ENCODE peak calls at places on chromosomes 3 and 15, in six cellular contexts. Y, I, T, G, N and M are unnamed samples.

GRCh38 chr15:59249816-59250215 is 43.2 kb downstream of the LDHAL6B start:
- DNase-seq in I (no peak), Y (no peak), T (no peak), G (no peak), N (no peak), M (no peak)

GRCh38 chr3:193831495-193832455 is 238.8 kb downstream of the OPA1 start:
- DNase-seq in I (peak), G (no peak), T (no peak), N (no peak), Y (peak), M (peak)

GRCh38 chr15:80659375-80659774 is 35.7 kb upstream of the ABHD17C start:
- DNase-seq in T (no peak), N (no peak), Y (no peak), G (no peak), I (no peak), M (no peak)

GRCh38 chr3:107928084-107928445 is 162.8 kb downstream of the CD47 start:
- DNase-seq in I (no peak), N (no peak), G (peak), Y (no peak), T (no peak), M (no peak)

GRCh38 chr15:86623236-86623635 is 543.6 kb downstream of the AGBL1 start:
- DNase-seq in I (no peak), G (no peak), T (no peak), N (no peak), Y (no peak), M (no peak)

GRCh38 chr3:70550723-70551319 is 238.4 kb upstream of the MDFIC2 start:
- DNase-seq in T (peak), I (peak), N (peak), G (peak), Y (peak), M (peak)

GRCh38 chr15:69474291-69474690 is 21.7 kb downstream of the RPLP1 start:
- DNase-seq in T (no peak), N (no peak), I (no peak), Y (peak), G (no peak), M (no peak)

GRCh38 chr3:10251006-10251405 is 2.7 kb downstream of the TATDN2 start:
- DNase-seq in Y (no peak), N (no peak), T (peak), G (no peak), I (no peak), M (no peak)

GRCh38 chr3:175956964-175957363 is 1097.8 kb downstream of the NAALADL2 start:
- DNase-seq in N (no peak), I (peak), G (peak), T (no peak), Y (no peak), M (no peak)

GRCh38 chr3:48599077-48599501 is 4.0 kb upstream of the COL7A1 start:
- DNase-seq in N (peak), G (no peak), Y (no peak), I (no peak), T (no peak), M (no peak)

GRCh38 chr3:160150066-160150465 is 75.2 kb upstream of the C3orf80 start:
- DNase-seq in N (no peak), Y (no peak), I (no peak), G (no peak), T (no peak), M (no peak)

GRCh38 chr3:14265246-14265962 is 86.8 kb downstream of the LSM3 start:
- DNase-seq in T (peak), N (no peak), Y (no peak), I (no peak), G (no peak), M (no peak)

GRCh38 chr15:71397377-71397776 is 282.1 kb downstream of the THSD4 start:
- DNase-seq in N (no peak), I (no peak), T (no peak), G (no peak), Y (no peak), M (no peak)

GRCh38 chr3:168894204-168894603 is 769.3 kb downstream of the MECOM start:
- DNase-seq in T (no peak), Y (no peak), N (no peak), I (no peak), G (no peak), M (no peak)

GRCh38 chr3:151806838-151807237 is 7.1 kb upstream of the AADAC start:
- DNase-seq in I (no peak), Y (no peak), G (no peak), T (no peak), N (no peak), M (no peak)

GRCh38 chr3:106342386-106342785 is 473.6 kb upstream of the CBLB start:
- DNase-seq in G (no peak), N (no peak), Y (no peak), I (no peak), T (no peak), M (no peak)

GRCh38 chr3:46977811-46978195 is 1.3 kb upstream of the CCDC12 start:
- DNase-seq in Y (no peak), T (peak), N (no peak), G (no peak), I (no peak), M (no peak)

GRCh38 chr3:49671291-49672288 is 2.6 kb upstream of the APEH start:
- DNase-seq in G (peak), N (no peak), T (peak), Y (peak), I (peak), M (no peak)

GRCh38 chr3:71987828-71988227 is 202.9 kb upstream of the PROK2 start:
- DNase-seq in T (no peak), Y (no peak), I (no peak), N (no peak), G (no peak), M (no peak)

GRCh38 chr3:163364717-163365116 is 1713.6 kb downstream of the SI start:
- DNase-seq in N (no peak), I (no peak), T (no peak), G (no peak), Y (no peak), M (no peak)

GRCh38 chr15:75193272-75193671 is 8.4 kb upstream of the C15orf39 start:
- DNase-seq in N (peak), I (no peak), G (no peak), T (no peak), Y (peak), M (no peak)

GRCh38 chr15:38187646-38188313 is 64.9 kb upstream of the SPRED1 start:
- DNase-seq in Y (no peak), N (no peak), T (no peak), I (no peak), G (no peak), M (no peak)

GRCh38 chr3:176376531-176376930 is 820.8 kb downstream of the TBL1XR1 start:
- DNase-seq in G (no peak), I (no peak), N (no peak), T (no peak), Y (no peak), M (no peak)

GRCh38 chr3:32630266-32630665 is 54.7 kb upstream of the CNOT10 start:
- DNase-seq in T (no peak), G (no peak), Y (no peak), I (no peak), N (no peak), M (no peak)

GRCh38 chr3:31288641-31289100 is 244.1 kb upstream of the STT3B start:
- DNase-seq in I (no peak), T (no peak), N (peak), Y (peak), G (peak), M (no peak)

GRCh38 chr3:13497386-13497785 is 17.3 kb downstream of the HDAC11 start:
- DNase-seq in N (no peak), T (peak), G (no peak), Y (no peak), I (no peak), M (no peak)

GRCh38 chr3:109553573-109554371 is 216.4 kb upstream of the DPPA4 start:
- DNase-seq in I (no peak), T (no peak), G (peak), N (no peak), Y (no peak), M (no peak)

GRCh38 chr3:49513494-49514179 is 40.6 kb upstream of the BSN start:
- DNase-seq in Y (no peak), G (no peak), I (no peak), N (no peak), T (no peak), M (no peak)

GRCh38 chr15:82710208-82710555 is 507 bp upstream of the AP3B2 start:
- DNase-seq in T (no peak), Y (no peak), I (no peak), G (peak), N (no peak), M (no peak)
- H3K4me3 ChIP-seq in T (peak), Y (peak), I (no peak), G (peak), N (peak), M (peak)

GRCh38 chr3:117016359-117016758 is 306.8 kb downstream of the TUSC7 start:
- DNase-seq in T (no peak), I (no peak), N (no peak), Y (peak), G (peak), M (no peak)

GRCh38 chr3:117017135-117017990 is 307.8 kb downstream of the TUSC7 start:
- DNase-seq in T (no peak), N (no peak), Y (no peak), G (no peak), I (no peak), M (no peak)

GRCh38 chr3:117018622-117019021 is 309.0 kb downstream of the TUSC7 start:
- DNase-seq in N (no peak), I (no peak), T (no peak), G (no peak), Y (no peak), M (no peak)

DNA sequence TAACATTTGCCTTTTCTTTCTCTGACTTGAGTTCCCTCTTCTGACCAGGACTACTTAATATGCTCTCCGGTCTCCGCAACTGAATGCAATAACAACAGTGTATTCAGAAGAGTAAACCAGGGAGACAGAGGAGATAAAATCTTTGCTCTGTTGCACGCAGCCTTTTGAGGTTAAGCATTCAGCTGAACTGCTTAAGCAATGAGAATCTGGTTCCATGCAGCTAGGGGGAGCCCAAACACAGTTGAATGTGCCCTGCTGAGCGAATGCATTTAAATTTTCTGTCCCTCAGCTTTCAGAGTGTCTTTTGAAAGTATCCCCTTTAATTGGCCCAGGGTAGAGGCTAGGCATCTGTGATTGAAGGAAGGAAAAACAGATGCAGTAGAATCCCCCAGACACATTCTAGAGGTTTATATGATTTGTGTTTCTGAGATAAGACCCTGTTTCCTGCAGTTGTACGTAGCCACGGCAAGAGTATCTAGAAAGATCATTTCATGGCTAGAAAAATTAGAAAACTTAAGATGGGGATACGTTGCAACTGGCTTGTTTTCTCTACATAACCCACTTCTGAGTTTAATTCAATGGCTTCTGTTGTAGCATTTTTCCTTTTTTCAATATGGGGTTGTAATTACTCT is 309.6 kb downstream of the TUSC7 start:
- DNase-seq in G (peak), I (peak), T (no peak), Y (peak), N (no peak), M (no peak)
- TF ChIP-seq CTCF in G (peak), I (peak), T (peak), Y (peak), N (peak), M (peak)

DNA sequence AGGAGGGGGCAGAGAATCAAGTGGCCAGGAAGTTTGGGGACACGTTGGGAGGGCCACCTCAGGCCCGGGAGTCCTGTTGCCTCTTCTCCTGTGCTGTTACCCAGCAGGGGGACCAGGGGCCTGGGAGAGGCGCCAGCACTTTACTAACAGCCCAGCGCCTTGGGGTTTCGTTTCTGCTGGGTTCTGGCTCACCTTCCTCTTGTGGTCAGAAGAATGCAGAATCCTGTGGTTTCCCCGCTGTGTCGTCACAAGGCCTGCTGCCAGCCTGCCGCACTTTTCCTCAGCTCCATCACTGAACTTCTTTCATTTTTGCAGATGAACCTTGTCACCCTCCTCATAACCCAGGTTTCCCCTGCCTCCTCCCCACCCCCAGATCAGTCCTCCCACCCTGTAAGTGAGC is 67.7 kb downstream of the SLC30A4 start:
- DNase-seq in G (no peak), N (peak), Y (no peak), T (peak), I (peak), M (peak)
- H3K4me3 ChIP-seq in G (no peak), N (no peak), Y (no peak), T (no peak), I (no peak), M (no peak)

GRCh38 chr3:98359250-98359649 is 5.6 kb downstream of the OR5K4 start:
- DNase-seq in Y (no peak), I (no peak), G (no peak), T (no peak), N (no peak), M (no peak)

GRCh38 chr3:98361289-98361688 is 7.6 kb downstream of the OR5K4 start:
- DNase-seq in I (no peak), Y (no peak), N (no peak), T (no peak), G (no peak), M (peak)

GRCh38 chr3:98360681-98361080 is 7.0 kb downstream of the OR5K4 start:
- DNase-seq in G (no peak), Y (no peak), N (no peak), I (no peak), T (no peak), M (no peak)

DNA sequence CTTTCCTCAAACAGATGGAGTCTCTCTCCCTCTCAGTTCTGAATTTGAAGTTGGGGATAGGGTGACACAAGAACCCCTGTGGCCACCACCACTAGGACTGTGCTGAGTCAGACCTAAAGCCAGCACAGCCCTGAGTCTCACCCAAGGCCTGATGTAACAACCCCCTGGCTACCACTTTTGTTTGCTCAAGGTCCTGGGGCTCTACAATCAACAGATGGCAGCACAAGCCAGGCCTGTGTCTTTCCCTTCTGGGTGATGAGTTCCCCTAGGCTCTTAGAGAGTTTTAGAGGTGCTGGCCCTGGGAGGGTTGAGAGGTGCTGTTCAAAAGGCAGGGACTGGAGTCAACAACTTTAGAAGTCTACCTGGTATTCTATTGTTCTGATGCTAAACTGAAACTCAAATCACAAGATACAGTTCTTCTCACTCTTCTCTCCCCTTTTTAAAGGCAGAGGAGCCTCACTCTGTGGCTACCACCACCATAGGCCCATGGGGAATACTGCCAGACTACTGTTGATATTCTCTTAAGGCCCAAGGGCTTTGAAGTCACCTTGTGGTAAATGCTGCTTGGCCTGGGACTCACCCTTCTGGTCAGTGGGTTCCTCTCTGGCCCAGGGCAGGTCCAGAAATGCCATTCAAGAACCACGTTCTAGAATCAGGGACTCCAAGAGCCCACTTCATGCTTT is 6.5 kb downstream of the OR5K4 start:
- DNase-seq in G (peak), N (no peak), Y (peak), T (no peak), I (peak), M (peak)
- TF ChIP-seq CTCF in G (peak), N (no peak), Y (peak), T (no peak), I (peak), M (peak)

DNA sequence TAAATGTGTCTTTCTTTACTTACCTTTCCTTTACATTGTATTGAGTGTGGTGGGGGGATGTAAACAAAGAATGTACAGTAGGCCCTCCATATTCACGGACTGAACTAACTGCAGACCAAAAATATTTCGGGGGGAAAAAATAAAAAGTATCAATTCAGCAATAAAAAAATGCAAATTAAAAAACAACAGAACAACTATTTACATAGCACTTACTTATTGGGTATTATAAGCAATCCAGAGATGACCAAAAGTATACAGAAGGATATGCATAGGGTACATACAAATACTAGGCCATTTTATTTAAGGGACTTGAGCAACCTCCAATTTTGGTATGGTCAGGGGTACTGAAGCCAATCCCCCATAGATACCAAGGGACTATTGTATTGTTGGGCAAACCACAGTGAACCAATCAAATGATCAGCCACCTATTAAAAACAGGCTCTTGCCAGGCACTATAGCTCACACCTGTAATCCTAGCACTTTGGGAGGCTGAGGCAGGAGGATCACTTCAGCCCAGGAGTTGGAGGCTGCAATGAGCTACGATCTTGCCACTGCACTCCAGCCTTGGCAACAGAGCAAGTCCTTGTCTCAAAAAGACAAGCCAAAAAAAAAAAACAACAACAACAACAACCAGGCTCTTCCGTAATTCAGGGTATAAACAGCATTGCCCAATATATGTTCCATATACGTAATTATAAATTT is 1.8 kb downstream of the VPS13C start:
- DNase-seq in Y (no peak), G (no peak), T (no peak), I (no peak), N (no peak), M (no peak)
- H3K4me3 ChIP-seq in Y (no peak), G (no peak), T (peak), I (peak), N (no peak), M (peak)

DNA sequence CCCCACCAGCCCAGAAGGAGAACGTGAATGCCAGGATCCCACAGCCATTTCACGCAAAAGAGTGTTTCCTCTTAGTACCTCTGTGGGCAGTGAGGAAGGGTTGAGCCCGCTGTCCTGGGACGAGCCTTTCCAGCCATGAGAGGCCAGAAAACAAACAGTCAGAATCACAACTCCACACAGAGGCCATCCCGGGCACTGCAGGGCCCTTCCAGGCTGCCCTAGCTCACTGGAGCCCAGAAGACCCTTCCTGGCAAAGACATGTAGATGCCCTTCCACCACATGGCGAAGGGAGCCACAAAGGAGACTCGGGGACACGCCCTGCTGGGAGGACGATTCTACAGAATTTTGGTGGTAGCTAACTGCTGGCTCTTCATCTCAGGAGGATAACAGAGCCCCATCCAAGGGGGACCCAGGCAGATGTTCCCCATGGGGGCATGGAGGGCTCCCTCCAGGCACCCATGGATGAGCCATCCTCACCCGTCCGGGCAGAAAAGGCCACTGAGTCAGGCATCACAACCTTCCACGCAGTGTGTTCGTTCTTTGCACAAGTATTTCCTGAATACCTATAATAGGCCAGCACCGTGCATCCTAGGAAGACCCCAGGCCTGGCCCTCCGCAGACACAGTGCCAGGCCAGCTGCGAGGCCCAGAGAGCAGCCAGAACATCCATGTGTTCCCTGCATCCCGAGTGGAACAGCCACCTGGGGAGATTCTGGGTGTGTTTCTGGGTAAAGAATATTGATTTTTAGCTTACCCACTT is 47.2 kb downstream of the SLC12A8 start:
- DNase-seq in Y (peak), I (peak), N (peak), T (no peak), G (peak), M (no peak)
- TF ChIP-seq CTCF in Y (peak), I (peak), N (peak), T (peak), G (peak), M (peak)